ENCODE peak calls at places on chromosomes 13 and 19, in seven cellular contexts. C is fibroblast of pulmonary artery, E is hepatocyte, W is transverse colon, X is retinal pigment epithelial cell, L is cardiac muscle cell, S is AG10803. G is an unnamed sample.
A peak's percentile ranks its signal among the peaks of the same experiment; 100 is the strongest.

GRCh38 chr19:33294058-33294798 is 8.1 kb downstream of the CEBPA start:
- DNase-seq in C (no peak), E (no peak), W (no peak), X (no peak), L (no peak), S (no peak), G (no peak)

GRCh38 chr19:18593367-18594095 is 4.9 kb downstream of the REX1BD start:
- DNase-seq in C (no peak), E (no peak), W (no peak), X (no peak), L (no peak), S (no peak), G (no peak)

GRCh38 chr13:70960841-70961443 is 852.7 kb upstream of the KLHL1 start:
- DNase-seq in C (peak; percentile 61), E (peak; percentile 64), W (no peak), X (no peak), L (peak; percentile 48), S (peak; percentile 3), G (no peak)

GRCh38 chr13:96934889-96935490 is 59.3 kb downstream of the OXGR1 start:
- DNase-seq in C (no peak), E (no peak), W (no peak), X (no peak), L (no peak), S (no peak), G (no peak)

GRCh38 chr13:50369646-50370045 is 354.4 kb downstream of the KCNRG start:
- DNase-seq in C (no peak), E (no peak), W (no peak), X (no peak), L (peak; percentile 59), S (no peak), G (no peak)

GRCh38 chr13:53422415-53422814 is 393.8 kb downstream of the OLFM4 start:
- DNase-seq in C (no peak), E (no peak), W (no peak), X (no peak), L (no peak), S (no peak), G (no peak)

GRCh38 chr19:5497297-5497696 is 42.1 kb downstream of the ZNRF4 start:
- DNase-seq in C (no peak), E (no peak), W (no peak), X (no peak), L (no peak), S (no peak), G (no peak)

GRCh38 chr13:106003651-106004050 is 531.8 kb downstream of the EFNB2 start:
- DNase-seq in C (no peak), E (no peak), W (no peak), X (no peak), L (no peak), S (no peak), G (no peak)

GRCh38 chr19:32652893-32653625 is 21.9 kb downstream of the ANKRD27 start:
- DNase-seq in C (peak; percentile 77), E (peak; percentile 55), W (peak; percentile 66), X (peak; percentile 53), L (peak; percentile 6), S (peak; percentile 40), G (no peak)

GRCh38 chr13:113035209-113035800 is 66.3 kb downstream of the MCF2L start:
- DNase-seq in C (no peak), E (no peak), W (no peak), X (no peak), L (no peak), S (no peak), G (no peak)
- TF ChIP-seq CTCF in C (no peak), E (no peak), W (no peak), X (no peak), L (no peak), S (no peak), G (no peak)

GRCh38 chr13:99432637-99433542 is 68.4 kb upstream of the TM9SF2 start:
- DNase-seq in C (peak; percentile 58), E (peak; percentile 49), W (peak; percentile 62), X (no peak), L (peak; percentile 21), S (peak; percentile 78), G (peak; percentile 69)

GRCh38 chr13:99435116-99435515 is 66.2 kb upstream of the TM9SF2 start:
- DNase-seq in C (no peak), E (no peak), W (no peak), X (no peak), L (no peak), S (no peak), G (no peak)

GRCh38 chr13:99436013-99436412 is 65.3 kb upstream of the TM9SF2 start:
- DNase-seq in C (no peak), E (peak; percentile 37), W (no peak), X (no peak), L (no peak), S (no peak), G (no peak)

GRCh38 chr13:99433543-99434075 is 67.7 kb upstream of the TM9SF2 start:
- DNase-seq in C (no peak), E (no peak), W (no peak), X (no peak), L (no peak), S (no peak), G (no peak)

GRCh38 chr13:99434258-99434788 is 66.9 kb upstream of the TM9SF2 start:
- DNase-seq in C (no peak), E (peak; percentile 33), W (peak; percentile 44), X (no peak), L (no peak), S (no peak), G (no peak)
- TF ChIP-seq CTCF in C (no peak), E (no peak), W (no peak), X (no peak), L (no peak), S (no peak), G (no peak)

DNA sequence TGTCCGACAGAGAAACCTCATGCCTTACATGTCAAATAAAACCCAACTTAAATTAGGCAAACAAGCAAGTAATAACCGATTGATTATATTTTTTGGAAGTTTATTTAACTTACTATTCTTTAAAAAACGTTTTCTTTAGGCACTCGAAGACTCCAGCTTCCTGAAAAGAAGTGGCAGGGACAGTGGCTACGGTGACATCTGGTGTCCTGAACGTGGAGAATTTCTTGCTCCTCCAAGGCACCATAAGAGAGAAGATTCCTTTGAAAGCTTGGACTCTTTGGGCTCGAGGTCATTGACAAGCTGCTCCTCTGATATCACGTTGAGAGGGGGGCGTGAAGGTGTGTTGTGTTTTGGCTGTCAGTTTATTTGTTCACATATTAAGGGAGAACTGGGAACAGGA is 164.4 kb downstream of the LMO7 start:
- DNase-seq in C (no peak), E (no peak), W (no peak), X (no peak), L (peak; percentile 23), S (no peak), G (no peak)
- TF ChIP-seq CTCF in C (no peak), E (no peak), W (no peak), X (no peak), L (no peak), S (no peak), G (no peak)

GRCh38 chr13:74118328-74118727 is 15.9 kb downstream of the KLF12 start:
- DNase-seq in C (no peak), E (no peak), W (no peak), X (no peak), L (no peak), S (no peak), G (no peak)
- TF ChIP-seq CTCF in C (no peak), E (no peak), W (no peak), X (no peak), L (no peak), S (no peak), G (no peak)

GRCh38 chr19:45443462-45444317 is 20.0 kb upstream of the ERCC1 start:
- DNase-seq in C (peak; percentile 93), E (peak; percentile 98), W (peak; percentile 98), X (no peak), L (peak; percentile 96), S (peak; percentile 90), G (peak; percentile 95)

GRCh38 chr19:45442927-45443461 is 19.3 kb upstream of the ERCC1 start:
- DNase-seq in C (peak; percentile 56), E (peak; percentile 63), W (peak; percentile 52), X (no peak), L (no peak), S (peak; percentile 37), G (peak; percentile 63)

GRCh38 chr19:45445139-45445538 is 21.4 kb upstream of the ERCC1 start:
- DNase-seq in C (no peak), E (no peak), W (no peak), X (no peak), L (no peak), S (no peak), G (no peak)

GRCh38 chr19:45446295-45446694 is 21.5 kb upstream of the FOSB start:
- DNase-seq in C (peak; percentile 71), E (peak; percentile 41), W (no peak), X (no peak), L (no peak), S (peak; percentile 48), G (no peak)

GRCh38 chr19:45444318-45445041 is 20.8 kb upstream of the ERCC1 start:
- DNase-seq in C (peak; percentile 88), E (peak; percentile 96), W (peak; percentile 96), X (no peak), L (peak; percentile 95), S (peak; percentile 85), G (peak; percentile 88)
- TF ChIP-seq CTCF in C (no peak), E (no peak), W (no peak), X (no peak), L (no peak), S (no peak), G (no peak)

GRCh38 chr13:51759240-51759639 is 44.7 kb downstream of the DHRS12 start:
- DNase-seq in C (peak; percentile 16), E (no peak), W (no peak), X (no peak), L (no peak), S (no peak), G (no peak)
- TF ChIP-seq CTCF in C (no peak), E (no peak), W (no peak), X (no peak), L (no peak), S (no peak), G (no peak)

DNA sequence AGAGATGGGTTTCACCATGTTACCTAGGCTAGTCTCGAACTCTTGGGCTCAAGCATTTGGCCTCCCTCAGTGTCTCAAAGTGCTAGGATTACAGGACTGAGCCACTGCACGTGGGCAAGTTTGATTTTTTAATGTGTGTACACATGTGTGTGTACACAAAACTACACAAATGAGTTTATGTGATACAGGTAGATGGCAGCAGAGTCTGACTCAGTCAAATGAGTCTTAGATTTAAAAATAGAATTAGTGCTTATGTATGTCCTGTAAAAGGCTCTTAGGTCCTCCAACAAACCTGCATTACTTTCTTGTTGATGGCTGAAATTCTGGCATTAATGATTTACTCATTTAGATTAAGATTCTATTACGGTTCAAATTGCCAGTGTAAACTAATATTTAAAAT is 293.7 kb downstream of the PCDH17 start:
- DNase-seq in C (peak; percentile 8), E (peak; percentile 31), W (no peak), X (no peak), L (peak; percentile 21), S (no peak), G (no peak)
- TF ChIP-seq CTCF in C (no peak), E (peak; percentile 48), W (no peak), X (peak; percentile 21), L (no peak), S (no peak), G (no peak)

GRCh38 chr13:57858376-57858775 is 226.8 kb downstream of the PCDH17 start:
- DNase-seq in C (no peak), E (peak; percentile 41), W (no peak), X (no peak), L (no peak), S (no peak), G (no peak)

GRCh38 chr13:57862879-57863278 is 231.3 kb downstream of the PCDH17 start:
- DNase-seq in C (no peak), E (no peak), W (no peak), X (no peak), L (no peak), S (no peak), G (no peak)

GRCh38 chr13:57857945-57858344 is 226.4 kb downstream of the PCDH17 start:
- DNase-seq in C (no peak), E (no peak), W (no peak), X (no peak), L (no peak), S (no peak), G (no peak)
- TF ChIP-seq CTCF in C (no peak), E (no peak), W (no peak), X (no peak), L (no peak), S (no peak), G (no peak)

G was measured in ascending aorta.